ENCODE peak calls at places on chromosomes 13 and 19, in ten cellular contexts. One of them, this sample, is unnamed.

GRCh38 chr13:32426981-32427851 is 714 bp downstream of the N4BP2L1 start:
- DNase-seq in endothelial cell: peak
- DNase-seq in epithelial cell of esophagus: peak
- DNase-seq in tibial nerve: peak
- DNase-seq in WTC11: peak
- DNase-seq in K562: no peak
- DNase-seq in heart left ventricle: peak
- DNase-seq in MCF 10A: no peak
- DNase-seq in neural crest cell: peak
- DNase-seq in colonic mucosa: peak
- DNase-seq in this sample: peak

GRCh38 chr19:19059837-19060611 is 3.8 kb upstream of the SLC25A42 start:
- DNase-seq in neural crest cell: no peak
- DNase-seq in tibial nerve: no peak
- DNase-seq in MCF 10A: no peak
- DNase-seq in K562: peak
- DNase-seq in endothelial cell: no peak
- DNase-seq in WTC11: no peak
- DNase-seq in epithelial cell of esophagus: no peak
- DNase-seq in heart left ventricle: no peak
- DNase-seq in colonic mucosa: no peak
- DNase-seq in this sample: no peak

GRCh38 chr19:6229951-6230712 is 49.6 kb downstream of the MLLT1 start:
- DNase-seq in colonic mucosa: no peak
- DNase-seq in epithelial cell of esophagus: peak
- DNase-seq in neural crest cell: no peak
- DNase-seq in heart left ventricle: no peak
- DNase-seq in endothelial cell: no peak
- DNase-seq in K562: no peak
- DNase-seq in MCF 10A: no peak
- DNase-seq in WTC11: no peak
- DNase-seq in tibial nerve: no peak
- DNase-seq in this sample: no peak

GRCh38 chr13:103517066-103517767 is 451.0 kb upstream of the SLC10A2 start:
- DNase-seq in tibial nerve: no peak
- DNase-seq in WTC11: no peak
- DNase-seq in MCF 10A: no peak
- DNase-seq in endothelial cell: no peak
- DNase-seq in epithelial cell of esophagus: no peak
- DNase-seq in K562: no peak
- DNase-seq in colonic mucosa: no peak
- DNase-seq in neural crest cell: no peak
- DNase-seq in heart left ventricle: no peak
- DNase-seq in this sample: no peak

GRCh38 chr19:37251308-37252229 is 33.6 kb downstream of the ZNF383 start:
- DNase-seq in neural crest cell: no peak
- DNase-seq in tibial nerve: peak
- DNase-seq in epithelial cell of esophagus: peak
- DNase-seq in heart left ventricle: peak
- DNase-seq in colonic mucosa: peak
- DNase-seq in WTC11: no peak
- DNase-seq in MCF 10A: no peak
- DNase-seq in K562: peak
- DNase-seq in endothelial cell: no peak
- DNase-seq in this sample: peak

GRCh38 chr19:1259206-1259872 is 9.8 kb upstream of the CIRBP start:
- DNase-seq in epithelial cell of esophagus: peak
- DNase-seq in endothelial cell: peak
- DNase-seq in K562: no peak
- DNase-seq in neural crest cell: no peak
- DNase-seq in MCF 10A: peak
- DNase-seq in tibial nerve: no peak
- DNase-seq in WTC11: peak
- DNase-seq in colonic mucosa: peak
- DNase-seq in heart left ventricle: peak
- DNase-seq in this sample: peak

GRCh38 chr13:27970382-27971235 is 1.5 kb upstream of the CDX2 start:
- DNase-seq in WTC11: no peak
- DNase-seq in colonic mucosa: no peak
- DNase-seq in MCF 10A: no peak
- DNase-seq in endothelial cell: no peak
- DNase-seq in epithelial cell of esophagus: no peak
- DNase-seq in tibial nerve: no peak
- DNase-seq in neural crest cell: no peak
- DNase-seq in heart left ventricle: no peak
- DNase-seq in K562: no peak
- DNase-seq in this sample: no peak

GRCh38 chr13:83883061-83883523 is 818 bp upstream of the SLITRK1 start:
- DNase-seq in heart left ventricle: no peak
- DNase-seq in MCF 10A: no peak
- DNase-seq in neural crest cell: no peak
- DNase-seq in WTC11: no peak
- DNase-seq in colonic mucosa: no peak
- DNase-seq in K562: no peak
- DNase-seq in endothelial cell: no peak
- DNase-seq in epithelial cell of esophagus: no peak
- DNase-seq in tibial nerve: no peak
- DNase-seq in this sample: no peak

GRCh38 chr19:49515767-49516166 is 3.3 kb downstream of the FCGRT start:
- DNase-seq in neural crest cell: no peak
- DNase-seq in endothelial cell: no peak
- DNase-seq in colonic mucosa: no peak
- DNase-seq in tibial nerve: no peak
- DNase-seq in K562: peak
- DNase-seq in epithelial cell of esophagus: no peak
- DNase-seq in MCF 10A: no peak
- DNase-seq in heart left ventricle: peak
- DNase-seq in WTC11: no peak
- DNase-seq in this sample: no peak

GRCh38 chr19:3250675-3251074 is 26.2 kb downstream of the CELF5 start:
- DNase-seq in endothelial cell: no peak
- DNase-seq in K562: peak
- DNase-seq in heart left ventricle: no peak
- DNase-seq in MCF 10A: peak
- DNase-seq in neural crest cell: no peak
- DNase-seq in epithelial cell of esophagus: peak
- DNase-seq in colonic mucosa: peak
- DNase-seq in tibial nerve: peak
- DNase-seq in WTC11: peak
- DNase-seq in this sample: peak

GRCh38 chr19:53328967-53329366 is 4.6 kb upstream of the ZNF845 start:
- DNase-seq in colonic mucosa: no peak
- DNase-seq in K562: peak
- DNase-seq in WTC11: peak
- DNase-seq in tibial nerve: no peak
- DNase-seq in MCF 10A: no peak
- DNase-seq in neural crest cell: no peak
- DNase-seq in heart left ventricle: peak
- DNase-seq in endothelial cell: no peak
- DNase-seq in epithelial cell of esophagus: peak
- DNase-seq in this sample: peak

GRCh38 chr19:53332484-53332883 is 1.1 kb upstream of the ZNF845 start:
- DNase-seq in tibial nerve: no peak
- DNase-seq in heart left ventricle: no peak
- DNase-seq in endothelial cell: no peak
- DNase-seq in WTC11: peak
- DNase-seq in colonic mucosa: no peak
- DNase-seq in K562: no peak
- DNase-seq in neural crest cell: no peak
- DNase-seq in epithelial cell of esophagus: no peak
- DNase-seq in MCF 10A: no peak
- DNase-seq in this sample: no peak

GRCh38 chr19:53333466-53334449 is at the start of gene ZNF845:
- DNase-seq in K562: peak
- DNase-seq in tibial nerve: peak
- DNase-seq in WTC11: peak
- DNase-seq in heart left ventricle: peak
- DNase-seq in endothelial cell: peak
- DNase-seq in neural crest cell: peak
- DNase-seq in epithelial cell of esophagus: peak
- DNase-seq in colonic mucosa: peak
- DNase-seq in MCF 10A: peak
- DNase-seq in this sample: peak

GRCh38 chr19:53333071-53333465 is 481 bp upstream of the ZNF845 start:
- DNase-seq in endothelial cell: peak
- DNase-seq in epithelial cell of esophagus: no peak
- DNase-seq in tibial nerve: peak
- DNase-seq in WTC11: peak
- DNase-seq in colonic mucosa: no peak
- DNase-seq in MCF 10A: no peak
- DNase-seq in neural crest cell: peak
- DNase-seq in heart left ventricle: peak
- DNase-seq in K562: no peak
- DNase-seq in this sample: peak
- TF ChIP-seq CTCF in endothelial cell: no peak
- TF ChIP-seq CTCF in epithelial cell of esophagus: no peak
- TF ChIP-seq CTCF in tibial nerve: no peak
- TF ChIP-seq CTCF in WTC11: no peak
- TF ChIP-seq CTCF in colonic mucosa: no peak
- TF ChIP-seq CTCF in MCF 10A: no peak
- TF ChIP-seq CTCF in neural crest cell: no peak
- TF ChIP-seq CTCF in heart left ventricle: no peak
- TF ChIP-seq CTCF in K562: no peak
- TF ChIP-seq CTCF in this sample: no peak

GRCh38 chr19:13579388-13580060 is 73.2 kb upstream of the CACNA1A start:
- DNase-seq in WTC11: no peak
- DNase-seq in colonic mucosa: no peak
- DNase-seq in tibial nerve: no peak
- DNase-seq in neural crest cell: no peak
- DNase-seq in heart left ventricle: no peak
- DNase-seq in K562: peak
- DNase-seq in MCF 10A: no peak
- DNase-seq in epithelial cell of esophagus: no peak
- DNase-seq in endothelial cell: no peak
- DNase-seq in this sample: no peak

GRCh38 chr19:13576726-13577125 is 70.4 kb upstream of the CACNA1A start:
- DNase-seq in colonic mucosa: no peak
- DNase-seq in neural crest cell: no peak
- DNase-seq in heart left ventricle: no peak
- DNase-seq in endothelial cell: no peak
- DNase-seq in K562: no peak
- DNase-seq in WTC11: no peak
- DNase-seq in tibial nerve: no peak
- DNase-seq in MCF 10A: no peak
- DNase-seq in epithelial cell of esophagus: no peak
- DNase-seq in this sample: no peak

GRCh38 chr19:13573268-13573667 is 67.0 kb upstream of the CACNA1A start:
- DNase-seq in heart left ventricle: no peak
- DNase-seq in WTC11: peak
- DNase-seq in endothelial cell: no peak
- DNase-seq in epithelial cell of esophagus: no peak
- DNase-seq in colonic mucosa: no peak
- DNase-seq in K562: no peak
- DNase-seq in MCF 10A: no peak
- DNase-seq in neural crest cell: no peak
- DNase-seq in tibial nerve: no peak
- DNase-seq in this sample: no peak

GRCh38 chr19:13574933-13575332 is 68.7 kb upstream of the CACNA1A start:
- DNase-seq in colonic mucosa: no peak
- DNase-seq in epithelial cell of esophagus: no peak
- DNase-seq in endothelial cell: no peak
- DNase-seq in neural crest cell: peak
- DNase-seq in heart left ventricle: no peak
- DNase-seq in tibial nerve: no peak
- DNase-seq in MCF 10A: no peak
- DNase-seq in WTC11: peak
- DNase-seq in K562: peak
- DNase-seq in this sample: no peak
- TF ChIP-seq CTCF in colonic mucosa: no peak
- TF ChIP-seq CTCF in epithelial cell of esophagus: no peak
- TF ChIP-seq CTCF in endothelial cell: no peak
- TF ChIP-seq CTCF in neural crest cell: no peak
- TF ChIP-seq CTCF in heart left ventricle: no peak
- TF ChIP-seq CTCF in tibial nerve: peak
- TF ChIP-seq CTCF in MCF 10A: no peak
- TF ChIP-seq CTCF in WTC11: no peak
- TF ChIP-seq CTCF in K562: peak
- TF ChIP-seq CTCF in this sample: no peak

DNA sequence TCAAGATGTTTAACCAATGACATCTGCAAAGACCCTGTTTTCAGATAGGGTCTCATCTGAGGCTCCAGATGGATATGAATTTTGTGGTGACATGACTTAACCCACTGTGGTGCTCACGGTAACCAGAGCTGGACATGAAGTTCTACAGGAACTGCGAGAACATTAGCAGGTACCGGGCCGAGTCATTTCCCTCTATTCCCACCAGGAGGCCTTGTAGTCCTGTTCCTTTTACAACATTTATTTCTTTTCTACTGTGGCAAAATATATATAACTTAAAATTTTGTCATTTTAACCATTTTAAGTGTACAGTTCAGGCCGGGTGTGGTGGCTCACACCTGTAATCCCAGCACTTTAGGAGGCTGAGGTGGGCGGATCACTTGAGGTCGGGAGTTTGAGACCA is 7.6 kb upstream of the TSPAN16 start:
- DNase-seq in heart left ventricle: no peak
- DNase-seq in colonic mucosa: no peak
- DNase-seq in tibial nerve: no peak
- DNase-seq in K562: no peak
- DNase-seq in epithelial cell of esophagus: peak
- DNase-seq in endothelial cell: no peak
- DNase-seq in neural crest cell: no peak
- DNase-seq in WTC11: no peak
- DNase-seq in MCF 10A: peak
- DNase-seq in this sample: no peak
- TF ChIP-seq CTCF in heart left ventricle: peak
- TF ChIP-seq CTCF in colonic mucosa: peak
- TF ChIP-seq CTCF in tibial nerve: no peak
- TF ChIP-seq CTCF in K562: peak
- TF ChIP-seq CTCF in epithelial cell of esophagus: peak
- TF ChIP-seq CTCF in endothelial cell: peak
- TF ChIP-seq CTCF in neural crest cell: peak
- TF ChIP-seq CTCF in WTC11: no peak
- TF ChIP-seq CTCF in MCF 10A: peak
- TF ChIP-seq CTCF in this sample: peak

DNA sequence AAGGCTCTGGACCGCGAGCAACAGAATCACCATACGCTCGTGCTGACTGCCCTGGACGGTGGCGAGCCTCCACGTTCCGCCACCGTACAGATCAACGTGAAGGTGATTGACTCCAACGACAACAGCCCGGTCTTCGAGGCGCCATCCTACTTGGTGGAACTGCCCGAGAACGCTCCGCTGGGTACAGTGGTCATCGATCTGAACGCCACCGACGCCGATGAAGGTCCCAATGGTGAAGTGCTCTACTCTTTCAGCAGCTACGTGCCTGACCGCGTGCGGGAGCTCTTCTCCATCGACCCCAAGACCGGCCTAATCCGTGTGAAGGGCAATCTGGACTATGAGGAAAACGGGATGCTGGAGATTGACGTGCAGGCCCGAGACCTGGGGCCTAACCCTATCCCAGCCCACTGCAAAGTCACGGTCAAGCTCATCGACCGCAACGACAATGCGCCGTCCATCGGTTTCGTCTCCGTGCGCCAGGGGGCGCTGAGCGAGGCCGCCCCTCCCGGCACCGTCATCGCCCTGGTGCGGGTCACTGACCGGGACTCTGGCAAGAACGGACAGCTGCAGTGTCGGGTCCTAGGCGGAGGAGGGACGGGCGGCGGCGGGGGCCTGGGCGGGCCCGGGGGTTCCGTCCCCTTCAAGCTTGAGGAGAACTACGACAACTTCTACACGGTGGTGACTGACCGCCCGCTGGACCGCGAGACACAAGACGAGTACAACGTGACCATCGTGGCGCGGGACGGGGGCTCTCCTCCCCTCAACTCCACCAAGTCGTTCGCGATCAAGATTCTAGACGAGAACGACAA is 1.8 kb downstream of the PCDH17 start:
- DNase-seq in endothelial cell: peak
- DNase-seq in K562: no peak
- DNase-seq in colonic mucosa: no peak
- DNase-seq in WTC11: peak
- DNase-seq in epithelial cell of esophagus: no peak
- DNase-seq in tibial nerve: no peak
- DNase-seq in MCF 10A: no peak
- DNase-seq in neural crest cell: peak
- DNase-seq in heart left ventricle: peak
- DNase-seq in this sample: peak
- TF ChIP-seq CTCF in endothelial cell: peak
- TF ChIP-seq CTCF in K562: no peak
- TF ChIP-seq CTCF in colonic mucosa: no peak
- TF ChIP-seq CTCF in WTC11: peak
- TF ChIP-seq CTCF in epithelial cell of esophagus: no peak
- TF ChIP-seq CTCF in tibial nerve: peak
- TF ChIP-seq CTCF in MCF 10A: no peak
- TF ChIP-seq CTCF in neural crest cell: peak
- TF ChIP-seq CTCF in heart left ventricle: peak
- TF ChIP-seq CTCF in this sample: no peak

This sample was measured in activated CD8-positive, alpha-beta T cell treated with anti-CD3 and anti-CD28 coated beads for 36 hours.